ENCODE peak calls at places on chromosome 7, in five cellular contexts. One of them, this sample, is unnamed.

GRCh38 chr7:157444011-157444842 is 107.4 kb downstream of the DNAJB6 start:
- DNase-seq in colonic mucosa: no peak
- DNase-seq in H1: peak
- DNase-seq in endothelial cell: no peak
- DNase-seq in brain microvascular endothelial cell: no peak
- DNase-seq in this sample: no peak

GRCh38 chr7:97865104-97865503 is 7.1 kb downstream of the ASNS start:
- DNase-seq in colonic mucosa: no peak
- DNase-seq in H1: no peak
- DNase-seq in endothelial cell: no peak
- DNase-seq in brain microvascular endothelial cell: no peak
- DNase-seq in this sample: no peak

GRCh38 chr7:107652642-107653041 is 8.0 kb upstream of the SLC26A4 start:
- DNase-seq in colonic mucosa: no peak
- DNase-seq in H1: no peak
- DNase-seq in endothelial cell: no peak
- DNase-seq in brain microvascular endothelial cell: no peak
- DNase-seq in this sample: no peak

GRCh38 chr7:157543791-157544190 is 207.0 kb downstream of the DNAJB6 start:
- DNase-seq in colonic mucosa: no peak
- DNase-seq in H1: no peak
- DNase-seq in endothelial cell: no peak
- DNase-seq in brain microvascular endothelial cell: no peak
- DNase-seq in this sample: peak

GRCh38 chr7:65438593-65438992 is 64.9 kb downstream of the ZNF92 start:
- DNase-seq in colonic mucosa: no peak
- DNase-seq in H1: no peak
- DNase-seq in endothelial cell: no peak
- DNase-seq in brain microvascular endothelial cell: peak
- DNase-seq in this sample: no peak

GRCh38 chr7:28474267-28474618 is 61.9 kb downstream of the CREB5 start:
- DNase-seq in colonic mucosa: no peak
- DNase-seq in H1: no peak
- DNase-seq in endothelial cell: no peak
- DNase-seq in brain microvascular endothelial cell: no peak
- DNase-seq in this sample: no peak

GRCh38 chr7:73518470-73518869 is 3.6 kb downstream of the BAZ1B start:
- DNase-seq in colonic mucosa: no peak
- DNase-seq in H1: no peak
- DNase-seq in endothelial cell: no peak
- DNase-seq in brain microvascular endothelial cell: no peak
- DNase-seq in this sample: no peak

GRCh38 chr7:133869556-133869955 is 257.6 kb upstream of the LRGUK start:
- DNase-seq in colonic mucosa: no peak
- DNase-seq in H1: no peak
- DNase-seq in endothelial cell: no peak
- DNase-seq in brain microvascular endothelial cell: no peak
- DNase-seq in this sample: no peak

GRCh38 chr7:17289074-17289665 is 9.3 kb upstream of the AHR start:
- DNase-seq in colonic mucosa: no peak
- DNase-seq in H1: no peak
- DNase-seq in endothelial cell: no peak
- DNase-seq in brain microvascular endothelial cell: peak
- DNase-seq in this sample: no peak

GRCh38 chr7:63012633-63013183 is 985.9 kb upstream of the ZNF722 start:
- DNase-seq in colonic mucosa: no peak
- DNase-seq in H1: no peak
- DNase-seq in endothelial cell: no peak
- DNase-seq in brain microvascular endothelial cell: no peak
- DNase-seq in this sample: no peak

GRCh38 chr7:150365673-150366398 is 2.8 kb upstream of the REPIN1 start:
- DNase-seq in colonic mucosa: no peak
- DNase-seq in H1: no peak
- DNase-seq in endothelial cell: no peak
- DNase-seq in brain microvascular endothelial cell: no peak
- DNase-seq in this sample: no peak

GRCh38 chr7:116454377-116454776 is 45.2 kb upstream of the CAV2 start:
- DNase-seq in colonic mucosa: no peak
- DNase-seq in H1: no peak
- DNase-seq in endothelial cell: no peak
- DNase-seq in brain microvascular endothelial cell: no peak
- DNase-seq in this sample: no peak

GRCh38 chr7:116449441-116449840 is 50.1 kb upstream of the CAV2 start:
- DNase-seq in colonic mucosa: no peak
- DNase-seq in H1: no peak
- DNase-seq in endothelial cell: no peak
- DNase-seq in brain microvascular endothelial cell: no peak
- DNase-seq in this sample: no peak

GRCh38 chr7:116449950-116450349 is 49.6 kb upstream of the CAV2 start:
- DNase-seq in colonic mucosa: no peak
- DNase-seq in H1: no peak
- DNase-seq in endothelial cell: no peak
- DNase-seq in brain microvascular endothelial cell: no peak
- DNase-seq in this sample: no peak

GRCh38 chr7:116455009-116455408 is 44.5 kb upstream of the CAV2 start:
- DNase-seq in colonic mucosa: no peak
- DNase-seq in H1: no peak
- DNase-seq in endothelial cell: no peak
- DNase-seq in brain microvascular endothelial cell: no peak
- DNase-seq in this sample: no peak

DNA sequence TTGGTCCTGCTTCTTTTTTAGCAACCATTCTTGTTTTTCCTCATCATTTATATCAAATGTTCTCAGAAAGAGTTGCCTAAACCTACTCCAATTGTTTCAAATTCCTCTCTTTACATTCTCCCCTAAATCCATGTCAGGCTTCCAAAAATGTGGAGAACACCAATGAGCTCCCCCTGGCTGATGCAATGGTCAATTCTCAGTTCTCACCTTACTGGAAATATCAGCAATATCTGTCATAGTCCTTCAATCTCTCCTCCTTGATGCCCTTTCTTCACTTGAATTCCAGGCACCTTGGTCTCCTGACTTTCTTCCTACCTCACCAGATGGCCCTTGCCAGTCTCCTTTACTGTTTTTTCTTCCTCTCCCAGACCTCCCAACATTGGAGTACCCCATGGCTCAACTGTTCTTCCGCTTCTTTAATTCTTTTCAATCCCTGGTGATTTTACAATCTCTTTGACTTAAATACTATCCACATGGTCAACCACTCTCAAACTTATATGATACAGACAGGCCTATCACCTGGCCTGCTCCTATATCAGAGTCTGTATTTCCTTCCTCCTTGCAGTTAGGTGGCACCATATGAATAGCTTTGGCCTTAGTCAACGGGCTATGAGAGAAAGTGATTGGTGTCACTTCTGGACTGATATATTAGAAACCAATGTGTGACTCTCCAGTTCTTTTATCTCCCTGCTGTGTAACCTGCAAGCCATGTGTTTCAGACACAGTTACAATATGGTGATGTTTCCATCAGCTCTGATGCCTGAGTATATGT is 47.4 kb upstream of the CAV2 start:
- DNase-seq in colonic mucosa: no peak
- DNase-seq in H1: no peak
- DNase-seq in endothelial cell: no peak
- DNase-seq in brain microvascular endothelial cell: no peak
- DNase-seq in this sample: no peak
- TF ChIP-seq CTCF in colonic mucosa: no peak
- TF ChIP-seq CTCF in H1: peak
- TF ChIP-seq CTCF in endothelial cell: no peak
- TF ChIP-seq CTCF in brain microvascular endothelial cell: peak
- TF ChIP-seq CTCF in this sample: no peak

DNA sequence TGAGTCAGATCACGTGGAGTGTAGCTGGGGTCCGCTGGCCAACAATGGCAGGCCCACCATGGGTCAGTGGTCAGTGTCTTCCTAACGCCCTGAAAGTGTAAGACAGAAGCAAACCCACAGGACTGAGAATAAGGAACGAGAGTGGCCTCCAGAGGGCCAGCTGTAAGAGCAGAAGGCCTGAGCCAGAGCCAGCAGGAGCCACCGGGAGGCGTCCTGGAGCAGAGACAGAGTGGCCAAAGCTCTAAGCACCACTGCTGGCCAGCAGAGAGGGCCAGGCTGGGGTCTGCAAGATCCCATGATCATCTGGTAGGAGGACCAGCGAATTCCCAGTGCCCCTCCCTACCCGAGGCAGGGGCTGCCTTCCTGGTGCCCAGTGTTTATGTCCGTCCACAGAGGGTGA is 9.2 kb downstream of the CCDC201 start:
- DNase-seq in colonic mucosa: no peak
- DNase-seq in H1: peak
- DNase-seq in endothelial cell: peak
- DNase-seq in brain microvascular endothelial cell: no peak
- DNase-seq in this sample: peak
- TF ChIP-seq CTCF in colonic mucosa: no peak
- TF ChIP-seq CTCF in H1: peak
- TF ChIP-seq CTCF in endothelial cell: no peak
- TF ChIP-seq CTCF in brain microvascular endothelial cell: peak
- TF ChIP-seq CTCF in this sample: no peak

GRCh38 chr7:37524056-37524455 is 75.4 kb upstream of the ELMO1 start:
- DNase-seq in colonic mucosa: no peak
- DNase-seq in H1: no peak
- DNase-seq in endothelial cell: no peak
- DNase-seq in brain microvascular endothelial cell: no peak
- DNase-seq in this sample: no peak

GRCh38 chr7:37516610-37517108 is 68.0 kb upstream of the ELMO1 start:
- DNase-seq in colonic mucosa: no peak
- DNase-seq in H1: no peak
- DNase-seq in endothelial cell: no peak
- DNase-seq in brain microvascular endothelial cell: no peak
- DNase-seq in this sample: no peak

GRCh38 chr7:37514520-37514919 is 65.9 kb upstream of the ELMO1 start:
- DNase-seq in colonic mucosa: no peak
- DNase-seq in H1: no peak
- DNase-seq in endothelial cell: no peak
- DNase-seq in brain microvascular endothelial cell: no peak
- DNase-seq in this sample: no peak

GRCh38 chr7:37518266-37518665 is 69.6 kb upstream of the ELMO1 start:
- DNase-seq in colonic mucosa: no peak
- DNase-seq in H1: no peak
- DNase-seq in endothelial cell: no peak
- DNase-seq in brain microvascular endothelial cell: no peak
- DNase-seq in this sample: no peak
- TF ChIP-seq CTCF in colonic mucosa: no peak
- TF ChIP-seq CTCF in H1: no peak
- TF ChIP-seq CTCF in endothelial cell: no peak
- TF ChIP-seq CTCF in brain microvascular endothelial cell: no peak
- TF ChIP-seq CTCF in this sample: no peak

DNA sequence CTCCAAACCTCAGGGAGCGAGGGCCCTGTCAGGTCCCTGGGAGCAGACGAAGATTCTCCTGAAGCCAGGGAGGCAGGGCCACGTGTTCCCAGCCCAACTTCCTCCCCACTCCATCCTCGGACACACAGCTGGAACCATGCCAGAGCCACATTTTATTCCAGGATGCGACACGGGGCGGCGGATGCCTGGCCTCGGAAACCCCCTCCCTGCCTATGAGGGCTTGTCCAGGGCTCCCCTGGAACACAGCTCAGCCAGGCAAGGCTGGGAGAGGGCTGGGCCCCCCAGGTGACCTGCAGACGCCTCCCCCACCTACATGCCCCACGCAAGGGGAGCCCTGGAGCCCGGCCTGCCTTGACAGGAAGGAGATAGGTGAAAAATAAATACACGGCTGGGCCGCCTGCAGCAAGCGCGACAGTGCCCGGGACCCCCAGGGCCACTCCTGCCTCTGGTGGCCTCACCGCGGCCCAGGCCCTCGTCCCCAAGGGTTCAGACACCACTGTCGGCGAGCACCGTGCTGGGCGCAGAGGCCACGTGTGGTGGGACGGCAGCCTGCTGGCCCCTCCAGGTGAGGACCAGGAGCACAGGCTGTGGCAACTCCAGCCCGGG is 21.5 kb downstream of the GET4 start:
- DNase-seq in colonic mucosa: no peak
- DNase-seq in H1: no peak
- DNase-seq in endothelial cell: no peak
- DNase-seq in brain microvascular endothelial cell: no peak
- DNase-seq in this sample: no peak
- TF ChIP-seq CTCF in colonic mucosa: no peak
- TF ChIP-seq CTCF in H1: no peak
- TF ChIP-seq CTCF in endothelial cell: no peak
- TF ChIP-seq CTCF in brain microvascular endothelial cell: no peak
- TF ChIP-seq CTCF in this sample: no peak

GRCh38 chr7:114217026-114217425 is 197.6 kb upstream of the FOXP2 start:
- DNase-seq in colonic mucosa: no peak
- DNase-seq in H1: no peak
- DNase-seq in endothelial cell: no peak
- DNase-seq in brain microvascular endothelial cell: no peak
- DNase-seq in this sample: no peak
- TF ChIP-seq CTCF in colonic mucosa: no peak
- TF ChIP-seq CTCF in H1: no peak
- TF ChIP-seq CTCF in endothelial cell: no peak
- TF ChIP-seq CTCF in brain microvascular endothelial cell: peak
- TF ChIP-seq CTCF in this sample: no peak

DNA sequence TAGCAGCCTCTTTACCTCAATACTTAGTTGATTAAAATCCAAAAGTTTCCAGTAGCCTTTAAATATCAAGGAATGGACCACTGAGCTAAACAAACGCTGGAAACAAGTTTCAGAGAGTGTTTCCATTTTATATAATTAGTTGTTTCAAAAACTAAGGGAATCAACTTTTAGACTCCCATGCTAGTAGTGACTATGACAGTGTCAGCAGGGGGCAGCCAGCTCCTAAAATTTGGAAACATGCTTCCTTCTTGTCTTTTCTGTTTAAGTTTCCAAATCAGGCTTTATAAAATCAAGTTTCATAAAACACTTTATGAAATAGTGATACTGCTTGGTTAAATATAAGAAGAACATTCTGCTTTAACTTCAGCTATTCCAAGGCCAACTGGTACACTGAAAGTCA is 138.2 kb upstream of the TMEM229A start:
- DNase-seq in colonic mucosa: no peak
- DNase-seq in H1: no peak
- DNase-seq in endothelial cell: peak
- DNase-seq in brain microvascular endothelial cell: peak
- DNase-seq in this sample: peak
- TF ChIP-seq CTCF in colonic mucosa: no peak
- TF ChIP-seq CTCF in H1: no peak
- TF ChIP-seq CTCF in endothelial cell: no peak
- TF ChIP-seq CTCF in brain microvascular endothelial cell: peak
- TF ChIP-seq CTCF in this sample: no peak

GRCh38 chr7:47534322-47535032 is 47.4 kb downstream of the TNS3 start:
- DNase-seq in colonic mucosa: no peak
- DNase-seq in H1: no peak
- DNase-seq in endothelial cell: no peak
- DNase-seq in brain microvascular endothelial cell: no peak
- DNase-seq in this sample: no peak
- TF ChIP-seq CTCF in colonic mucosa: no peak
- TF ChIP-seq CTCF in H1: no peak
- TF ChIP-seq CTCF in endothelial cell: no peak
- TF ChIP-seq CTCF in brain microvascular endothelial cell: peak
- TF ChIP-seq CTCF in this sample: peak

DNA sequence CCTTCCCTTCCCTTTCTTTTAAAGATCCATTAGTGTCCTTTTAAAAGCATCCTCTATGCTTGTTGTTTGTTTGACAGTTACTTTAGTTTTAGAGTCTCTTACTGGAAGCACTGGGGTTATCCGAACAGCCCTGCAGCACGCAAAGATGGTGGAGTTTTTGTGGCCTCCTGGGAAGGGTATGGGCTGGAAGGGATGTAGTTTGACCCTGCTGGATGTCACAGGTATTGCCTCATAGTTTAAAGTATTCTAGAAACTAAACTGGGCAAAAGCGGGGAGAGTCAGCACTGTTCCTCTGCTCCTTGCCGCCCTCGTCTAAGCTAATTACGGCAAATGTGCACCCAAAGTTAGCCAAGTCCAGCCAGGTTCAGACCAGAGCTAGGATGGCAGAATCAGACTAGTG is 35.8 kb upstream of the GNAI1 start:
- DNase-seq in colonic mucosa: no peak
- DNase-seq in H1: no peak
- DNase-seq in endothelial cell: peak
- DNase-seq in brain microvascular endothelial cell: no peak
- DNase-seq in this sample: no peak
- TF ChIP-seq CTCF in colonic mucosa: no peak
- TF ChIP-seq CTCF in H1: peak
- TF ChIP-seq CTCF in endothelial cell: peak
- TF ChIP-seq CTCF in brain microvascular endothelial cell: peak
- TF ChIP-seq CTCF in this sample: peak